ENCODE peak calls at places on chromosomes 6 and 20, in six cellular contexts. O, N, S, Y, R and F are unnamed samples.

GRCh38 chr6:53624491-53624890 is 41.1 kb downstream of the KLHL31 start:
- DNase-seq in O (no peak), N (no peak), S (no peak), Y (no peak), R (no peak), F (no peak)

GRCh38 chr20:25495189-25495824 is 87.8 kb downstream of the GINS1 start:
- DNase-seq in O (no peak), N (no peak), S (peak; percentile 24), Y (no peak), R (no peak), F (no peak)

GRCh38 chr6:77397561-77397960 is 65.7 kb downstream of the HTR1B start:
- DNase-seq in O (no peak), N (no peak), S (no peak), Y (no peak), R (no peak), F (no peak)

GRCh38 chr6:71533939-71534379 is 245.3 kb downstream of the OGFRL1 start:
- DNase-seq in O (no peak), N (peak; percentile 64), S (no peak), Y (no peak), R (no peak), F (peak; percentile 15)

GRCh38 chr6:168834188-168834587 is 393.2 kb downstream of the SMOC2 start:
- DNase-seq in O (no peak), N (no peak), S (no peak), Y (no peak), R (no peak), F (no peak)

GRCh38 chr20:48010623-48011022 is 225.3 kb upstream of the SULF2 start:
- DNase-seq in O (no peak), N (no peak), S (no peak), Y (no peak), R (no peak), F (no peak)

GRCh38 chr6:53593001-53593488 is 48.1 kb upstream of the GCLC start:
- DNase-seq in O (no peak), N (peak; percentile 43), S (no peak), Y (no peak), R (no peak), F (no peak)

GRCh38 chr6:54493138-54493537 is 184.9 kb downstream of the TINAG start:
- DNase-seq in O (no peak), N (peak; percentile 75), S (no peak), Y (no peak), R (no peak), F (no peak)

GRCh38 chr6:53862517-53863457 is 68.0 kb downstream of the LRRC1 start:
- DNase-seq in O (no peak), N (peak; percentile 55), S (peak; percentile 24), Y (no peak), R (no peak), F (peak; percentile 49)

GRCh38 chr20:59813948-59814834 is 119.2 kb downstream of the SYCP2 start:
- DNase-seq in O (no peak), N (no peak), S (no peak), Y (no peak), R (no peak), F (no peak)

GRCh38 chr6:89048985-89049384 is 31.6 kb upstream of the PNRC1 start:
- DNase-seq in O (no peak), N (peak; percentile 76), S (no peak), Y (no peak), R (no peak), F (no peak)

GRCh38 chr20:10611357-10611756 is 62.4 kb downstream of the JAG1 start:
- DNase-seq in O (no peak), N (peak; percentile 65), S (peak; percentile 38), Y (no peak), R (no peak), F (no peak)

GRCh38 chr6:72748759-72749158 is 126.9 kb downstream of the KCNQ5 start:
- DNase-seq in O (no peak), N (peak; percentile 78), S (no peak), Y (no peak), R (no peak), F (no peak)

GRCh38 chr6:43269273-43270007 is 26.2 kb downstream of the TTBK1 start:
- DNase-seq in O (no peak), N (no peak), S (no peak), Y (peak; percentile 24), R (peak; percentile 20), F (no peak)

GRCh38 chr6:128676456-128676855 is 156.1 kb upstream of the PTPRK start:
- DNase-seq in O (no peak), N (no peak), S (no peak), Y (no peak), R (no peak), F (no peak)

GRCh38 chr20:53918010-53918311 is 152.4 kb downstream of the BCAS1 start:
- DNase-seq in O (no peak), N (no peak), S (no peak), Y (no peak), R (no peak), F (no peak)

GRCh38 chr6:127547909-127548649 is 28.9 kb upstream of the C6orf58 start:
- DNase-seq in O (no peak), N (peak; percentile 31), S (no peak), Y (no peak), R (no peak), F (no peak)

GRCh38 chr6:11392778-11393507 is 144.6 kb upstream of the TMEM170B start:
- DNase-seq in O (no peak), N (peak; percentile 14), S (no peak), Y (no peak), R (no peak), F (no peak)

GRCh38 chr6:84522135-84522535 is 242.3 kb downstream of the TBX18 start:
- DNase-seq in O (no peak), N (peak; percentile 89), S (no peak), Y (no peak), R (no peak), F (no peak)

GRCh38 chr20:61560361-61560853 is 308.3 kb downstream of the CDH4 start:
- DNase-seq in O (no peak), N (no peak), S (no peak), Y (no peak), R (no peak), F (no peak)

GRCh38 chr20:24693466-24694156 is 224.2 kb downstream of the SYNDIG1 start:
- DNase-seq in O (no peak), N (no peak), S (no peak), Y (no peak), R (no peak), F (no peak)

GRCh38 chr6:151963001-151963400 is 155.5 kb downstream of the ESR1 start:
- DNase-seq in O (no peak), N (no peak), S (no peak), Y (no peak), R (no peak), F (no peak)

GRCh38 chr20:4150095-4150492 is 134.7 kb upstream of the RNF24 start:
- DNase-seq in O (no peak), N (peak; percentile 69), S (no peak), Y (no peak), R (no peak), F (peak; percentile 21)